ENCODE peak calls at places on chromosomes 13 and 19, in five cellular contexts. I is ureter, Q is renal cortical epithelial cell, U is pulmonary artery endothelial cell, A is hippocampal formation. L is an unnamed sample.

GRCh38 chr13:111318396-111318795 is 2.0 kb upstream of the TEX29 start:
- DNase-seq in I (peak), Q (no peak), A (no peak), U (no peak), L (no peak)

GRCh38 chr19:7348587-7349230 is at the start of gene ARHGEF18:
- DNase-seq in A (peak), U (no peak), I (no peak), Q (no peak), L (no peak)

GRCh38 chr13:39341238-39341637 is 261.8 kb downstream of the LHFPL6 start:
- DNase-seq in A (no peak), U (no peak), Q (no peak), I (no peak), L (no peak)

GRCh38 chr13:85497652-85498051 is 301.6 kb downstream of the SLITRK6 start:
- DNase-seq in U (no peak), Q (no peak), I (no peak), A (no peak), L (peak)

GRCh38 chr13:35920816-35921215 is 210.4 kb downstream of the DCLK1 start:
- DNase-seq in A (no peak), I (no peak), Q (no peak), U (no peak), L (no peak)

GRCh38 chr19:21022996-21023395 is 2.5 kb downstream of the ZNF430 start:
- DNase-seq in I (no peak), U (no peak), Q (peak), A (no peak), L (no peak)

GRCh38 chr19:45107621-45108170 is 14.7 kb downstream of the PPP1R37 start:
- DNase-seq in A (no peak), U (no peak), I (no peak), Q (no peak), L (no peak)

GRCh38 chr13:102798653-102799543 is at the start of the genes BIVM and POGLUT2:
- DNase-seq in A (peak), Q (peak), U (peak), I (peak), L (peak)

GRCh38 chr13:59259416-59260000 is 904.2 kb downstream of the DIAPH3 start:
- DNase-seq in U (no peak), A (no peak), I (no peak), Q (no peak), L (no peak)

GRCh38 chr13:91988331-91988730 is 589.9 kb downstream of the GPC5 start:
- DNase-seq in I (no peak), Q (no peak), U (no peak), A (no peak), L (no peak)

GRCh38 chr13:59126474-59126873 is 1037.3 kb downstream of the DIAPH3 start:
- DNase-seq in I (no peak), Q (no peak), U (no peak), A (no peak), L (no peak)

GRCh38 chr13:50678464-50679162 is 164.9 kb downstream of the DLEU7 start:
- DNase-seq in Q (peak), I (no peak), A (no peak), U (no peak), L (no peak)

GRCh38 chr13:113997845-113998751 is 24.2 kb upstream of the C13orf46 start:
- DNase-seq in I (no peak), A (no peak), U (no peak), Q (no peak), L (no peak)

GRCh38 chr19:47691782-47692181 is 21.4 kb upstream of the EHD2 start:
- DNase-seq in Q (no peak), A (no peak), U (no peak), I (no peak), L (no peak)

GRCh38 chr19:49690656-49691242 is at the start of gene CPT1C:
- DNase-seq in Q (peak), I (peak), A (peak), U (no peak), L (no peak)

GRCh38 chr19:15210323-15210774 is 9.6 kb upstream of the NOTCH3 start:
- DNase-seq in A (no peak), Q (peak), I (no peak), U (no peak), L (no peak)

L was measured in glomerular endothelial cell.